ENCODE peak calls at places on chromosomes 16 and 17, in five cellular contexts. I is HFF-Myc, C is cardiac muscle cell, D is heart right ventricle, M is GM06990. V is an unnamed sample.

GRCh38 chr17:16941072-16941641 is 30.8 kb downstream of the TNFRSF13B start:
- DNase-seq in D (no peak), I (no peak), C (no peak), M (no peak), V (no peak)

GRCh38 chr17:77585142-77585860 is 373.2 kb upstream of the TNRC6C start:
- DNase-seq in C (no peak), M (no peak), D (no peak), I (no peak), V (no peak)

GRCh38 chr17:82909322-82909904 is 69.6 kb upstream of the ZNF750 start:
- DNase-seq in I (no peak), D (no peak), C (no peak), M (no peak), V (no peak)

GRCh38 chr17:17681744-17682292 is 560 bp downstream of the RAI1 start:
- DNase-seq in I (no peak), M (peak), D (peak), C (no peak), V (peak)

GRCh38 chr16:63241476-63241875 is 1205.2 kb upstream of the CDH8 start:
- DNase-seq in D (no peak), C (peak), I (no peak), M (no peak), V (no peak)

GRCh38 chr17:47934856-47935255 is 6.5 kb upstream of the PNPO start:
- DNase-seq in D (no peak), M (no peak), C (no peak), I (no peak), V (no peak)

GRCh38 chr16:31487720-31488629 is 5.1 kb downstream of the SLC5A2 start:
- DNase-seq in D (no peak), I (no peak), M (peak), C (peak), V (peak)

GRCh38 chr17:51166198-51166986 is at the start of gene NME2:
- DNase-seq in C (peak), D (peak), M (peak), I (peak), V (peak)

GRCh38 chr17:40309031-40309937 is at the start of gene RARA:
- DNase-seq in C (peak), I (no peak), M (no peak), D (no peak), V (peak)

GRCh38 chr17:385195-385835 is 32.7 kb upstream of the RPH3AL start:
- DNase-seq in C (peak), M (no peak), D (peak), I (no peak), V (no peak)

GRCh38 chr16:50021509-50021908 is 3.5 kb upstream of the CNEP1R1 start:
- DNase-seq in I (no peak), M (no peak), C (peak), D (no peak), V (no peak)
- TF ChIP-seq CTCF in I (no peak), M (peak), C (peak), D (no peak), V (peak)

GRCh38 chr17:76134911-76135809 is 5.9 kb downstream of the FOXJ1 start:
- DNase-seq in M (no peak), I (no peak), C (no peak), D (no peak), V (no peak)
- H3K4me3 ChIP-seq in M (no peak), I (no peak), C (no peak), D (no peak), V (no peak)

GRCh38 chr16:17101646-17102045 is 369.1 kb downstream of the XYLT1 start:
- DNase-seq in M (no peak), I (no peak), C (no peak), D (no peak), V (no peak)

GRCh38 chr16:17105239-17105721 is 365.5 kb downstream of the XYLT1 start:
- DNase-seq in M (no peak), I (no peak), C (no peak), D (no peak), V (no peak)

GRCh38 chr16:17106243-17106791 is 364.4 kb downstream of the XYLT1 start:
- DNase-seq in D (no peak), M (peak), I (no peak), C (peak), V (no peak)

GRCh38 chr16:17107450-17107849 is 363.3 kb downstream of the XYLT1 start:
- DNase-seq in D (no peak), I (no peak), C (no peak), M (no peak), V (no peak)

DNA sequence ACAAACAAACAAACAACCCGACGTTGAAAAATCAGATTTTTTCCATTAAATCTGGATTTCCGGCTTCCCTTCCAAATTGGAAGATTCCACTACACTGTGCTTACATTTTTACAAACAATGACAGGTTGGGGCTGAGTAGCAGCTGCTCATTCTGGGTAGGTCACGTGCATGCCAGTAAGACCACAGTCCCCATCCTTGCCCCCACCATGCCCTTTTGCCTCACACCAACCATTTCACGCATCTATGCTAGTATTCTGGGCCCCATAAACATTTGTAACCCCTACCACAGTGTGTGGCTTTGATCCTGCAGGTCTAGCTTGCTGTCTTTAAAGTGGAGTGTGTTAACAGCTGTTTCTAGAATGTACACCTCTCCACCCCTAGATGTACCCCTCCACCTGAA is 366.1 kb downstream of the XYLT1 start:
- DNase-seq in M (no peak), C (no peak), D (no peak), I (no peak), V (no peak)
- TF ChIP-seq CTCF in M (no peak), C (no peak), D (no peak), I (no peak), V (no peak)

GRCh38 chr16:67538666-67539101 is 10.1 kb downstream of the RIPOR1 start:
- DNase-seq in M (no peak), I (no peak), D (no peak), C (no peak), V (peak)
- H3K4me3 ChIP-seq in M (peak), I (peak), D (peak), C (peak), V (peak)

DNA sequence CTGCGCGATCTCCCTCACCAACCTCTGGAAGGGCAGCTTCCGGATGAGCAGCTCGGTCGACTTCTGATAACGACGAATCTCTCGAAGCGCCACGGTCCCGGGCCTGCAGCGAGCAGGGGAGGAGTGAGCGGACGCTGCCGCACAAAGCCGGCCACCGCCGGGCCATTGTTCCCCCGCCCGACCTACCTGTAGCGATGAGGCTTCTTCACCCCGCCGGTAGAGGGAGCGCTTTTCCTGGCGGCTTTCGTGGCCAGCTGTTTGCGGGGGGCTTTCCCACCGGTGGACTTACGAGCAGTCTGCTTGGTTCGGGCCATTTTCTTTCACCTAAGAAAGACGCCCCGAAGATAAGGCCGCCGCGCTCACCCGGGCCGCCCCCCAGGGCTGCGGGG is 5.8 kb upstream of the UNK start:
- DNase-seq in D (no peak), C (peak), M (no peak), I (no peak), V (no peak)
- TF ChIP-seq CTCF in D (peak), C (peak), M (peak), I (peak), V (peak)

DNA sequence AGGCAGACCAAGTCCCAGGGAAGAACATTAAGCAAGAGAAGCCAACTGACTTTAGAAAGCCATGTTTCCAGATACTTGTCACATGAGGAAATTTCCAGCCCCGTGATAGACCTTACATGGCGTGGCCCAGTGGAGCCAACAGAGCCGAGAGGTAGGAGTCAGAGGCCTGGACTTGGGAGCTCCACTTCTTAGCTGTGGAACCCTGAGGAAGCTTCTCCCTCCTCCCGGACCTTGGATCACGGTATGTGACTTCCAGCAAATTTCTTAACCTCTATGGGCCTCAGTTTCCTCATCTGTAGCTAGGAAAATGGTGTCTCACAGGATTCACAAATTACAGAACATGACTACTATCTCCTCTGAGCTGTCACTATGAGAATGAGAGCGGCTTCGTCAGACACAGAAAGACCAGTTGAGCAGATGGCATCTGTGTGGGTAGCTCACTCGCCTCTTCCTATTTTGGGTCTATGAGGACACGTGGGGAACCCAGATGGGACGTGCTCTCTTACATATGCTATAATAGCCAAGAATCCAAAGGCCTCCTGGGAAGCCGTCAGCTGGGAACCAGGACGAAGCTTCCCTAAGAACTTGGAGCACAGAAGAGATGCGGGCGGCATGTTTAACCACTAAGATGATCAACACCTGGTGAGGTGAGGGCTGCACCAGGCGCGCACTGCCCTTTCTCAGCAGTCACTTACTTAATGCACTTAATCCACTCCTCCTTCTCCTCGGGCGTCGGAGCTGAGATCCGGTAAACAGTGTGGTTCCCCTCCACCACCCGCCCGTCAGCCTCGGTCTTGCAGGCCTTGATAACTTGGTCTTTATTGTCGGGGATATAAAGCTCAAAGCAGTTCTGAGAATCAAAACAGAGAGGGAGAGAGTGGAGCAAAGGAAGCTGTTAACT is 102.3 kb downstream of the CYTH1 start:
- DNase-seq in D (no peak), M (no peak), I (no peak), C (no peak), V (peak)
- H3K4me3 ChIP-seq in D (no peak), M (no peak), I (no peak), C (no peak), V (peak)

GRCh38 chr16:48526058-48526957 is 83.7 kb downstream of the N4BP1 start:
- DNase-seq in D (no peak), I (no peak), M (no peak), C (no peak), V (no peak)
- TF ChIP-seq CTCF in D (no peak), I (peak), M (peak), C (no peak), V (peak)

GRCh38 chr17:57861737-57862409 is 12.0 kb upstream of the MRPS23 start:
- DNase-seq in C (peak), I (no peak), M (no peak), D (peak), V (peak)

GRCh38 chr17:57861000-57861736 is 11.3 kb upstream of the MRPS23 start:
- DNase-seq in I (no peak), M (no peak), C (no peak), D (peak), V (peak)

GRCh38 chr17:57859601-57860413 is 10.0 kb upstream of the MRPS23 start:
- DNase-seq in D (no peak), I (no peak), M (no peak), C (no peak), V (no peak)

GRCh38 chr17:57858838-57859237 is 9.0 kb upstream of the MRPS23 start:
- DNase-seq in M (no peak), C (no peak), I (no peak), D (no peak), V (no peak)

GRCh38 chr17:57860414-57860999 is 10.7 kb upstream of the MRPS23 start:
- DNase-seq in I (no peak), D (no peak), M (no peak), C (no peak), V (no peak)
- H3K4me3 ChIP-seq in I (no peak), D (no peak), M (no peak), C (no peak), V (no peak)